ENCODE peak calls at places on chromosome 4, in eight cellular contexts. R is GM23338, W is A549, C is HCT116, U is SK-N-SH, N is K562, T is HepG2, H is Panc1. A is an unnamed sample. For H3K4me1, the result is how much of the 10 kb centered on the place peaks cover.

GRCh38 chr4:139887378-139887801 is 221.8 kb downstream of the MGST2 start:
- DNase-seq in H (no peak), U (no peak), C (no peak), W (no peak), N (no peak), R (no peak), T (no peak), A (no peak)

GRCh38 chr4:186599483-186599882 is 44.1 kb upstream of the MTNR1A start:
- DNase-seq in T (no peak), R (no peak), U (no peak), W (no peak), C (no peak), N (no peak), H (no peak), A (no peak)

GRCh38 chr4:140300271-140300970 is 73.0 kb upstream of the SCOC start:
- DNase-seq in H (no peak), T (no peak), C (peak), N (no peak), R (no peak), U (no peak), W (peak), A (no peak)

GRCh38 chr4:176198316-176198903 is 3.0 kb upstream of the SPATA4 start:
- DNase-seq in U (no peak), R (peak), H (no peak), C (no peak), T (no peak), N (no peak), W (no peak), A (no peak)

GRCh38 chr4:8260656-8261111 is 8.9 kb upstream of the HTRA3 start:
- DNase-seq in C (no peak), N (no peak), U (peak), T (no peak), W (peak), H (no peak), R (peak), A (no peak)

GRCh38 chr4:110344165-110344564 is 131.8 kb upstream of the ENPEP start:
- DNase-seq in C (peak), U (peak), W (peak), T (no peak), H (no peak), N (no peak), R (peak), A (no peak)

GRCh38 chr4:26248647-26249046 is 72.2 kb upstream of the RBPJ start:
- DNase-seq in C (no peak), T (no peak), N (no peak), W (no peak), U (peak), R (no peak), H (no peak), A (no peak)

GRCh38 chr4:179867300-179867878 is 2375.8 kb upstream of the TENM3 start:
- DNase-seq in R (peak), N (peak), U (peak), C (peak), H (peak), W (peak), T (peak), A (peak)

GRCh38 chr4:38368612-38369011 is 295.4 kb upstream of the KLF3 start:
- DNase-seq in T (no peak), R (no peak), H (no peak), U (no peak), C (no peak), N (no peak), W (no peak), A (no peak)

GRCh38 chr4:48472794-48473193 is 10.3 kb upstream of the SLC10A4 start:
- DNase-seq in N (no peak), T (no peak), H (no peak), R (no peak), U (no peak), W (no peak), C (no peak), A (no peak)

GRCh38 chr4:10691651-10692050 is 7.1 kb upstream of the CLNK start:
- DNase-seq in C (no peak), U (no peak), W (no peak), H (no peak), R (no peak), N (no peak), T (no peak), A (no peak)

GRCh38 chr4:5899881-5900280 is 7.0 kb upstream of the CRMP1 start:
- DNase-seq in H (no peak), R (no peak), N (no peak), W (no peak), U (no peak), T (no peak), C (no peak), A (no peak)

GRCh38 chr4:48979897-48980579 is 6.0 kb upstream of the CWH43 start:
- DNase-seq in T (no peak), C (no peak), R (no peak), N (no peak), U (no peak), H (peak), W (no peak), A (no peak)

DNA sequence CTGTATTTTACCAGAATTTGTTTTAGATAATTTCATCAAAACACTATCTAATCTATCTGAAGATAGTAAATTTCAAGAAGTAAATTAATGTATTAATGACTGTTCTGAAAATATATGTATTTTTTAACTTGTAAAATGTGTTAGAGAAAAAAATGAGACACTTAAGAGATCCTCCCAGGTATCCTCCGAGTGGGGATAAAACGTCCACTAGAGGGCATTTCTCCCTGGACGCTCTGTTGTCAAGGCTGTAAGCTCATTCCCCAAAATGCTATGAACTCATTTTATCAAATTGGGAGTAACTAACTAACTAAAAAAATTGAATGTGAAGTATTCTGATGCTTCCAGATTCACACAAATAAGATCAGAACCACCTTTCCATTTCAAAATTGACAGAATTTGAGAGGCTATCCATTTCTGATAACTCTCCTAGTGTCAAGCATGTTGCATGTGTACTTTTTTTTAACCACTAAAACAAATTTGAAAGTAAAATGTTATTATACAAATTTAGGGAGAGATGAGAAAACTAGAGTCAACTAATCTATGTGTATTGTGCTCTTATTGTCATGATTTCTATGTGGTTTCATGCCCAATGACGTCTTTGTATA is 337.3 kb upstream of the HS3ST1 start:
- DNase-seq in U (peak), T (peak), W (peak), R (peak), N (peak), H (peak), C (peak), A (no peak)
- TF ChIP-seq REST in U (no peak), T (no peak), W (no peak), R (no peak), N (no peak), H (no peak), C (no peak), A (no peak)

GRCh38 chr4:146508229-146508939 is 13.4 kb downstream of the SLC10A7 start:
- DNase-seq in W (no peak), T (no peak), R (no peak), U (no peak), C (no peak), H (no peak), N (no peak), A (no peak)
- H3K4me1 ChIP-seq in W (under half), T (under half), R (under half), U (under half), C (under half), H (under half), N (under half), A (under half)

GRCh38 chr4:100657187-100657586 is 139.4 kb upstream of the EMCN start:
- DNase-seq in N (no peak), W (no peak), T (no peak), H (no peak), U (no peak), C (no peak), R (no peak), A (no peak)
- TF ChIP-seq REST in N (no peak), W (no peak), T (no peak), H (no peak), U (no peak), C (no peak), R (no peak), A (no peak)

GRCh38 chr4:25020240-25020639 is 10.5 kb downstream of the LGI2 start:
- DNase-seq in N (no peak), H (no peak), W (peak), U (no peak), R (no peak), C (no peak), T (no peak), A (no peak)
- H3K4me1 ChIP-seq in N (under half), H (under half), W (under half), U (under half), R (under half), C (under half), T (under half), A (under half)

DNA sequence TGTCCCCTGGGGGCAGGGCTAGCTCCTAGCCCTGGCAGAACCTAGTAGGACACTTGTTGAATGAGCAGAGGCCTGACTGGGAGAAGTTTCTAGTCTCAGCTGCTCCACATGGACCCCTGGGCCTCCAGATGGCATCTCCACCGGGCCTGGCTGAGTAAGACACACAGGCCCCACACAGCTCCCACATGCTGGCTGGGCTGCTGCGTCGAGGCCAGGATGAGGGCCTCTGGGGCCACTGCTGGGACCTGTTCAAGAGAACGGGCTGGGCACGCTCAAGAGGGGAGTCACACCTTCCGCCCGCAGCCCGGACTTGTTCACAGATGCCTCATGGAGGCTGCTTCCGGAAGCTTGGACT is 4.2 kb upstream of the HGFAC start:
- DNase-seq in N (no peak), H (no peak), R (no peak), U (no peak), W (no peak), C (no peak), T (no peak), A (no peak)
- TF ChIP-seq REST in N (no peak), H (no peak), R (no peak), U (no peak), W (no peak), C (no peak), T (no peak), A (no peak)

DNA sequence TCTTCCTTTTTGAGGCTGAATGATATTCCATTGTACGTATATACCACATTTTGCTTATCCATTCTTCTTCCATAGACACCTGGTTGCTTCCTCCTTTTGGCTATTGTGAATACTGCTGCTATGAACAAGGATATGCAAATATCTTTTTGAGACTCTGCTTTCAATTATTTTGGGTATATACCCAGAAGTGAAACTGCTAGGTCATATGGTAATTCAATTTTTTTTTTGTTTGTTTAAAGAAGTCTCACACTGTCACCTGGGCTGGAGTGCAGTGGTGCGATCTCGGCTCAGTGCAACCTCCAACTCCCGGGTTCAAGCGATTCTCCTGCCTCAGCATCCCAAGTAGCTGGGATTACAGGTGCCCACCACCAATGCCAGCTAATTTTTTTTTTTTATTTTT is 75.3 kb downstream of the METTL14 start:
- DNase-seq in R (no peak), C (no peak), N (no peak), T (no peak), U (no peak), W (no peak), H (no peak), A (peak)
- H3K4me1 ChIP-seq in R (under half), C (under half), N (under half), T (under half), U (half or more), W (under half), H (under half), A (under half)

A was measured in GM12878.